ENCODE peak calls at places on chromosomes 16 and 17, in four cellular contexts. One of them, this sample, is unnamed.

GRCh38 chr17:19002805-19003542 is 1.6 kb downstream of the FAM83G start:
- ATAC-seq in right cardiac atrium: no peak
- ATAC-seq in stimulated activated effector memory CD8-positive, alpha-beta T cell treated with anti-CD3 and anti-CD28 coated beads, Interleukin-12 subunit alpha, Interleukin-12 subunit beta, amount 100 ng/mL, for 72 hours: no peak
- ATAC-seq in activated T-cell treated with anti-CD3 and anti-CD28 coated beads, Interleukin-2, amount 50 U/mL, for 4 hours: no peak
- ATAC-seq in this sample: no peak

GRCh38 chr17:34884597-34884996 is 76.7 kb downstream of the CCT6B start:
- ATAC-seq in stimulated activated effector memory CD8-positive, alpha-beta T cell treated with anti-CD3 and anti-CD28 coated beads, Interleukin-12 subunit alpha, Interleukin-12 subunit beta, amount 100 ng/mL, for 72 hours: no peak
- ATAC-seq in activated T-cell treated with anti-CD3 and anti-CD28 coated beads, Interleukin-2, amount 50 U/mL, for 4 hours: no peak
- ATAC-seq in right cardiac atrium: no peak
- ATAC-seq in this sample: no peak

GRCh38 chr17:43905985-43906852 is 1.1 kb downstream of the MPP2 start:
- ATAC-seq in right cardiac atrium: peak; percentile 79
- ATAC-seq in stimulated activated effector memory CD8-positive, alpha-beta T cell treated with anti-CD3 and anti-CD28 coated beads, Interleukin-12 subunit alpha, Interleukin-12 subunit beta, amount 100 ng/mL, for 72 hours: peak; percentile 69
- ATAC-seq in activated T-cell treated with anti-CD3 and anti-CD28 coated beads, Interleukin-2, amount 50 U/mL, for 4 hours: peak; percentile 53
- ATAC-seq in this sample: peak; percentile 48

GRCh38 chr16:30949655-30950515 is 1.0 kb downstream of the ORAI3 start:
- ATAC-seq in stimulated activated effector memory CD8-positive, alpha-beta T cell treated with anti-CD3 and anti-CD28 coated beads, Interleukin-12 subunit alpha, Interleukin-12 subunit beta, amount 100 ng/mL, for 72 hours: peak; percentile 74
- ATAC-seq in right cardiac atrium: peak; percentile 68
- ATAC-seq in activated T-cell treated with anti-CD3 and anti-CD28 coated beads, Interleukin-2, amount 50 U/mL, for 4 hours: peak; percentile 44
- ATAC-seq in this sample: peak; percentile 85

GRCh38 chr17:76366247-76366646 is 12.5 kb upstream of the PRPSAP1 start:
- ATAC-seq in stimulated activated effector memory CD8-positive, alpha-beta T cell treated with anti-CD3 and anti-CD28 coated beads, Interleukin-12 subunit alpha, Interleukin-12 subunit beta, amount 100 ng/mL, for 72 hours: no peak
- ATAC-seq in activated T-cell treated with anti-CD3 and anti-CD28 coated beads, Interleukin-2, amount 50 U/mL, for 4 hours: no peak
- ATAC-seq in right cardiac atrium: no peak
- ATAC-seq in this sample: no peak

GRCh38 chr17:29625037-29625750 is 2.5 kb upstream of the CORO6 start:
- ATAC-seq in activated T-cell treated with anti-CD3 and anti-CD28 coated beads, Interleukin-2, amount 50 U/mL, for 4 hours: no peak
- ATAC-seq in stimulated activated effector memory CD8-positive, alpha-beta T cell treated with anti-CD3 and anti-CD28 coated beads, Interleukin-12 subunit alpha, Interleukin-12 subunit beta, amount 100 ng/mL, for 72 hours: no peak
- ATAC-seq in right cardiac atrium: peak; percentile 45
- ATAC-seq in this sample: no peak

GRCh38 chr16:68286153-68287074 is 22.1 kb downstream of the SLC7A6 start:
- ATAC-seq in activated T-cell treated with anti-CD3 and anti-CD28 coated beads, Interleukin-2, amount 50 U/mL, for 4 hours: peak; percentile 15
- ATAC-seq in stimulated activated effector memory CD8-positive, alpha-beta T cell treated with anti-CD3 and anti-CD28 coated beads, Interleukin-12 subunit alpha, Interleukin-12 subunit beta, amount 100 ng/mL, for 72 hours: peak; percentile 35
- ATAC-seq in right cardiac atrium: peak; percentile 17
- ATAC-seq in this sample: peak; percentile 21

GRCh38 chr17:39617446-39618251 is 9.1 kb upstream of the PPP1R1B start:
- ATAC-seq in right cardiac atrium: peak; percentile 34
- ATAC-seq in stimulated activated effector memory CD8-positive, alpha-beta T cell treated with anti-CD3 and anti-CD28 coated beads, Interleukin-12 subunit alpha, Interleukin-12 subunit beta, amount 100 ng/mL, for 72 hours: no peak
- ATAC-seq in activated T-cell treated with anti-CD3 and anti-CD28 coated beads, Interleukin-2, amount 50 U/mL, for 4 hours: peak; percentile 60
- ATAC-seq in this sample: no peak

GRCh38 chr17:75739174-75739573 is 17.9 kb downstream of the ITGB4 start:
- ATAC-seq in activated T-cell treated with anti-CD3 and anti-CD28 coated beads, Interleukin-2, amount 50 U/mL, for 4 hours: no peak
- ATAC-seq in right cardiac atrium: no peak
- ATAC-seq in stimulated activated effector memory CD8-positive, alpha-beta T cell treated with anti-CD3 and anti-CD28 coated beads, Interleukin-12 subunit alpha, Interleukin-12 subunit beta, amount 100 ng/mL, for 72 hours: no peak
- ATAC-seq in this sample: no peak

GRCh38 chr17:31733326-31733725 is 125.7 kb downstream of the COPRS start:
- ATAC-seq in stimulated activated effector memory CD8-positive, alpha-beta T cell treated with anti-CD3 and anti-CD28 coated beads, Interleukin-12 subunit alpha, Interleukin-12 subunit beta, amount 100 ng/mL, for 72 hours: no peak
- ATAC-seq in activated T-cell treated with anti-CD3 and anti-CD28 coated beads, Interleukin-2, amount 50 U/mL, for 4 hours: no peak
- ATAC-seq in right cardiac atrium: no peak
- ATAC-seq in this sample: no peak

GRCh38 chr17:76368545-76368944 is 14.8 kb upstream of the PRPSAP1 start:
- ATAC-seq in right cardiac atrium: no peak
- ATAC-seq in activated T-cell treated with anti-CD3 and anti-CD28 coated beads, Interleukin-2, amount 50 U/mL, for 4 hours: no peak
- ATAC-seq in stimulated activated effector memory CD8-positive, alpha-beta T cell treated with anti-CD3 and anti-CD28 coated beads, Interleukin-12 subunit alpha, Interleukin-12 subunit beta, amount 100 ng/mL, for 72 hours: no peak
- ATAC-seq in this sample: no peak

GRCh38 chr16:2195316-2196161 is 866 bp downstream of the CASKIN1 start:
- ATAC-seq in activated T-cell treated with anti-CD3 and anti-CD28 coated beads, Interleukin-2, amount 50 U/mL, for 4 hours: peak; percentile 17
- ATAC-seq in stimulated activated effector memory CD8-positive, alpha-beta T cell treated with anti-CD3 and anti-CD28 coated beads, Interleukin-12 subunit alpha, Interleukin-12 subunit beta, amount 100 ng/mL, for 72 hours: peak; percentile 23
- ATAC-seq in right cardiac atrium: no peak
- ATAC-seq in this sample: peak; percentile 49

GRCh38 chr16:75029854-75030253 is 31.0 kb downstream of the ZNRF1 start:
- ATAC-seq in right cardiac atrium: no peak
- ATAC-seq in stimulated activated effector memory CD8-positive, alpha-beta T cell treated with anti-CD3 and anti-CD28 coated beads, Interleukin-12 subunit alpha, Interleukin-12 subunit beta, amount 100 ng/mL, for 72 hours: peak; percentile 79
- ATAC-seq in activated T-cell treated with anti-CD3 and anti-CD28 coated beads, Interleukin-2, amount 50 U/mL, for 4 hours: no peak
- ATAC-seq in this sample: peak; percentile 58

GRCh38 chr16:90011196-90011819 is 7.9 kb downstream of the DBNDD1 start:
- ATAC-seq in activated T-cell treated with anti-CD3 and anti-CD28 coated beads, Interleukin-2, amount 50 U/mL, for 4 hours: no peak
- ATAC-seq in stimulated activated effector memory CD8-positive, alpha-beta T cell treated with anti-CD3 and anti-CD28 coated beads, Interleukin-12 subunit alpha, Interleukin-12 subunit beta, amount 100 ng/mL, for 72 hours: no peak
- ATAC-seq in right cardiac atrium: no peak
- ATAC-seq in this sample: no peak

GRCh38 chr16:87741700-87742415 is 23.9 kb downstream of the KLHDC4 start:
- ATAC-seq in activated T-cell treated with anti-CD3 and anti-CD28 coated beads, Interleukin-2, amount 50 U/mL, for 4 hours: no peak
- ATAC-seq in right cardiac atrium: no peak
- ATAC-seq in stimulated activated effector memory CD8-positive, alpha-beta T cell treated with anti-CD3 and anti-CD28 coated beads, Interleukin-12 subunit alpha, Interleukin-12 subunit beta, amount 100 ng/mL, for 72 hours: no peak
- ATAC-seq in this sample: no peak

GRCh38 chr17:19290047-19290705 is 53.0 kb downstream of the EPN2 start:
- ATAC-seq in stimulated activated effector memory CD8-positive, alpha-beta T cell treated with anti-CD3 and anti-CD28 coated beads, Interleukin-12 subunit alpha, Interleukin-12 subunit beta, amount 100 ng/mL, for 72 hours: no peak
- ATAC-seq in right cardiac atrium: no peak
- ATAC-seq in activated T-cell treated with anti-CD3 and anti-CD28 coated beads, Interleukin-2, amount 50 U/mL, for 4 hours: no peak
- ATAC-seq in this sample: no peak

GRCh38 chr16:53147500-53148065 is 92.8 kb downstream of the CHD9 start:
- ATAC-seq in activated T-cell treated with anti-CD3 and anti-CD28 coated beads, Interleukin-2, amount 50 U/mL, for 4 hours: no peak
- ATAC-seq in right cardiac atrium: no peak
- ATAC-seq in stimulated activated effector memory CD8-positive, alpha-beta T cell treated with anti-CD3 and anti-CD28 coated beads, Interleukin-12 subunit alpha, Interleukin-12 subunit beta, amount 100 ng/mL, for 72 hours: peak; percentile 63
- ATAC-seq in this sample: no peak

GRCh38 chr16:66561381-66562080 is 4.7 kb upstream of the CMTM1 start:
- ATAC-seq in right cardiac atrium: no peak
- ATAC-seq in stimulated activated effector memory CD8-positive, alpha-beta T cell treated with anti-CD3 and anti-CD28 coated beads, Interleukin-12 subunit alpha, Interleukin-12 subunit beta, amount 100 ng/mL, for 72 hours: no peak
- ATAC-seq in activated T-cell treated with anti-CD3 and anti-CD28 coated beads, Interleukin-2, amount 50 U/mL, for 4 hours: no peak
- ATAC-seq in this sample: no peak

GRCh38 chr17:14737984-14738651 is 437.2 kb downstream of the HS3ST3B1 start:
- ATAC-seq in right cardiac atrium: peak; percentile 76
- ATAC-seq in stimulated activated effector memory CD8-positive, alpha-beta T cell treated with anti-CD3 and anti-CD28 coated beads, Interleukin-12 subunit alpha, Interleukin-12 subunit beta, amount 100 ng/mL, for 72 hours: no peak
- ATAC-seq in activated T-cell treated with anti-CD3 and anti-CD28 coated beads, Interleukin-2, amount 50 U/mL, for 4 hours: no peak
- ATAC-seq in this sample: no peak

GRCh38 chr17:27282054-27282501 is 11.8 kb upstream of the WSB1 start:
- ATAC-seq in stimulated activated effector memory CD8-positive, alpha-beta T cell treated with anti-CD3 and anti-CD28 coated beads, Interleukin-12 subunit alpha, Interleukin-12 subunit beta, amount 100 ng/mL, for 72 hours: no peak
- ATAC-seq in activated T-cell treated with anti-CD3 and anti-CD28 coated beads, Interleukin-2, amount 50 U/mL, for 4 hours: no peak
- ATAC-seq in right cardiac atrium: peak; percentile 91
- ATAC-seq in this sample: no peak

GRCh38 chr16:27532088-27532810 is 17.5 kb downstream of the GTF3C1 start:
- ATAC-seq in stimulated activated effector memory CD8-positive, alpha-beta T cell treated with anti-CD3 and anti-CD28 coated beads, Interleukin-12 subunit alpha, Interleukin-12 subunit beta, amount 100 ng/mL, for 72 hours: no peak
- ATAC-seq in activated T-cell treated with anti-CD3 and anti-CD28 coated beads, Interleukin-2, amount 50 U/mL, for 4 hours: no peak
- ATAC-seq in right cardiac atrium: no peak
- ATAC-seq in this sample: no peak

GRCh38 chr17:17052462-17053221 is 10.4 kb downstream of the MPRIP start:
- ATAC-seq in stimulated activated effector memory CD8-positive, alpha-beta T cell treated with anti-CD3 and anti-CD28 coated beads, Interleukin-12 subunit alpha, Interleukin-12 subunit beta, amount 100 ng/mL, for 72 hours: no peak
- ATAC-seq in activated T-cell treated with anti-CD3 and anti-CD28 coated beads, Interleukin-2, amount 50 U/mL, for 4 hours: no peak
- ATAC-seq in right cardiac atrium: peak; percentile 74
- ATAC-seq in this sample: no peak

GRCh38 chr16:62225675-62226074 is 189.4 kb upstream of the CDH8 start:
- ATAC-seq in right cardiac atrium: peak; percentile 84
- ATAC-seq in activated T-cell treated with anti-CD3 and anti-CD28 coated beads, Interleukin-2, amount 50 U/mL, for 4 hours: no peak
- ATAC-seq in stimulated activated effector memory CD8-positive, alpha-beta T cell treated with anti-CD3 and anti-CD28 coated beads, Interleukin-12 subunit alpha, Interleukin-12 subunit beta, amount 100 ng/mL, for 72 hours: peak; percentile 48
- ATAC-seq in this sample: peak; percentile 63

GRCh38 chr17:45006927-45007461 is 38.9 kb upstream of the C1QL1 start:
- ATAC-seq in right cardiac atrium: no peak
- ATAC-seq in activated T-cell treated with anti-CD3 and anti-CD28 coated beads, Interleukin-2, amount 50 U/mL, for 4 hours: no peak
- ATAC-seq in stimulated activated effector memory CD8-positive, alpha-beta T cell treated with anti-CD3 and anti-CD28 coated beads, Interleukin-12 subunit alpha, Interleukin-12 subunit beta, amount 100 ng/mL, for 72 hours: no peak
- ATAC-seq in this sample: no peak

GRCh38 chr17:47864791-47865216 is 13.8 kb upstream of the SP6 start:
- ATAC-seq in stimulated activated effector memory CD8-positive, alpha-beta T cell treated with anti-CD3 and anti-CD28 coated beads, Interleukin-12 subunit alpha, Interleukin-12 subunit beta, amount 100 ng/mL, for 72 hours: no peak
- ATAC-seq in activated T-cell treated with anti-CD3 and anti-CD28 coated beads, Interleukin-2, amount 50 U/mL, for 4 hours: peak; percentile 86
- ATAC-seq in right cardiac atrium: no peak
- ATAC-seq in this sample: peak; percentile 81

GRCh38 chr17:1873418-1873817 is 43.6 kb downstream of the RPA1 start:
- ATAC-seq in activated T-cell treated with anti-CD3 and anti-CD28 coated beads, Interleukin-2, amount 50 U/mL, for 4 hours: peak; percentile 75
- ATAC-seq in right cardiac atrium: no peak
- ATAC-seq in stimulated activated effector memory CD8-positive, alpha-beta T cell treated with anti-CD3 and anti-CD28 coated beads, Interleukin-12 subunit alpha, Interleukin-12 subunit beta, amount 100 ng/mL, for 72 hours: peak; percentile 80
- ATAC-seq in this sample: peak; percentile 81

GRCh38 chr16:66247516-66248089 is 118.9 kb upstream of the CDH5 start:
- ATAC-seq in stimulated activated effector memory CD8-positive, alpha-beta T cell treated with anti-CD3 and anti-CD28 coated beads, Interleukin-12 subunit alpha, Interleukin-12 subunit beta, amount 100 ng/mL, for 72 hours: no peak
- ATAC-seq in right cardiac atrium: peak; percentile 68
- ATAC-seq in activated T-cell treated with anti-CD3 and anti-CD28 coated beads, Interleukin-2, amount 50 U/mL, for 4 hours: no peak
- ATAC-seq in this sample: no peak

GRCh38 chr16:2472885-2473284 is 1.8 kb downstream of the NTN3 start:
- ATAC-seq in activated T-cell treated with anti-CD3 and anti-CD28 coated beads, Interleukin-2, amount 50 U/mL, for 4 hours: no peak
- ATAC-seq in right cardiac atrium: no peak
- ATAC-seq in stimulated activated effector memory CD8-positive, alpha-beta T cell treated with anti-CD3 and anti-CD28 coated beads, Interleukin-12 subunit alpha, Interleukin-12 subunit beta, amount 100 ng/mL, for 72 hours: no peak
- ATAC-seq in this sample: no peak